ENCODE peak calls at places on chromosomes 11 and 22, in five cellular contexts. D is IMR-90, A is fibroblast of lung, O is SK-N-SH, F is body of pancreas. V is an unnamed sample.

GRCh38 chr11:4916581-4916980 is 2.6 kb downstream of the OR51G2 start:
- DNase-seq in A (no peak), O (no peak), F (no peak), D (no peak), V (no peak)

GRCh38 chr11:132632641-132633124 is 899.6 kb downstream of the OPCML start:
- DNase-seq in D (peak; percentile 99), A (peak; percentile 99), O (peak; percentile 39), F (no peak), V (peak; percentile 82)

GRCh38 chr11:130651266-130651855 is 202.9 kb downstream of the ADAMTS15 start:
- DNase-seq in A (no peak), D (no peak), F (no peak), O (no peak), V (no peak)

GRCh38 chr11:78397398-78397797 is 20.2 kb downstream of the GAB2 start:
- DNase-seq in D (no peak), O (no peak), F (no peak), A (no peak), V (no peak)

GRCh38 chr22:22521631-22522030 is 1.6 kb upstream of the ZNF280A start:
- DNase-seq in A (no peak), O (no peak), D (no peak), F (no peak), V (no peak)

GRCh38 chr11:134822930-134823329 is 410.9 kb upstream of the B3GAT1 start:
- DNase-seq in O (no peak), F (no peak), D (no peak), A (no peak), V (no peak)

GRCh38 chr11:27761356-27761755 is 61.1 kb upstream of the BDNF start:
- DNase-seq in D (no peak), F (no peak), O (no peak), A (no peak), V (no peak)

GRCh38 chr22:49825944-49826602 is 1.6 kb downstream of the BRD1 start:
- DNase-seq in O (no peak), D (peak; percentile 72), A (peak; percentile 48), F (no peak), V (peak; percentile 70)

GRCh38 chr22:27857441-27857840 is 55.9 kb upstream of the MN1 start:
- DNase-seq in A (peak; percentile 51), O (no peak), F (no peak), D (peak; percentile 72), V (peak; percentile 48)

GRCh38 chr11:24386551-24387404 is 110.1 kb upstream of the LUZP2 start:
- DNase-seq in F (no peak), A (peak; percentile 41), D (peak; percentile 68), O (peak; percentile 13), V (peak; percentile 38)

GRCh38 chr11:129593098-129593497 is 217.4 kb downstream of the BARX2 start:
- DNase-seq in F (no peak), O (no peak), D (no peak), A (no peak), V (no peak)

GRCh38 chr22:20247608-20248171 is 20.4 kb downstream of the RTN4R start:
- DNase-seq in O (no peak), D (no peak), F (no peak), A (no peak), V (no peak)

GRCh38 chr11:117861151-117862018 is 15.1 kb downstream of the FXYD6 start:
- DNase-seq in F (no peak), D (no peak), O (peak; percentile 74), A (no peak), V (peak; percentile 6)

GRCh38 chr22:26646158-26646557 is 11.2 kb upstream of the MIAT start:
- DNase-seq in A (peak; percentile 70), O (no peak), F (no peak), D (peak; percentile 55), V (peak; percentile 29)

GRCh38 chr11:69576069-69576782 is 64.7 kb upstream of the CCND1 start:
- DNase-seq in F (no peak), O (no peak), A (no peak), D (no peak), V (no peak)

GRCh38 chr22:50621948-50622722 is 5.8 kb downstream of the ARSA start:
- DNase-seq in D (no peak), O (peak; percentile 16), A (no peak), F (peak; percentile 44), V (no peak)

GRCh38 chr22:26461188-26461810 is 22.3 kb downstream of the HPS4 start:
- DNase-seq in F (peak; percentile 69), O (peak; percentile 84), A (no peak), D (peak; percentile 28), V (peak; percentile 50)

GRCh38 chr11:14418801-14419417 is 59.9 kb upstream of the RRAS2 start:
- DNase-seq in A (no peak), D (peak; percentile 25), O (peak; percentile 34), F (no peak), V (peak; percentile 45)

GRCh38 chr11:2853401-2853800 is 32.2 kb downstream of the CDKN1C start:
- DNase-seq in A (no peak), F (no peak), O (no peak), D (no peak), V (no peak)

GRCh38 chr11:130786987-130787688 is 129.1 kb downstream of the SNX19 start:
- DNase-seq in F (peak; percentile 42), O (no peak), D (peak; percentile 46), A (peak; percentile 57), V (no peak)

GRCh38 chr11:23570828-23571227 is 710.6 kb upstream of the CCDC179 start:
- DNase-seq in D (peak; percentile 36), A (peak; percentile 61), F (no peak), O (no peak), V (peak; percentile 17)

GRCh38 chr11:86067230-86068137 is 1.4 kb downstream of the PICALM start:
- DNase-seq in O (no peak), D (no peak), A (no peak), F (no peak), V (no peak)

GRCh38 chr11:20671856-20672546 is 2.6 kb downstream of the NELL1 start:
- DNase-seq in F (no peak), O (peak; percentile 67), A (no peak), D (no peak), V (no peak)

GRCh38 chr22:20777420-20778177 is 3.7 kb downstream of the SERPIND1 start:
- DNase-seq in F (no peak), O (no peak), A (peak; percentile 88), D (peak; percentile 94), V (peak; percentile 94)

GRCh38 chr11:112941096-112941495 is 20.1 kb upstream of the NCAM1 start:
- DNase-seq in F (no peak), D (no peak), A (no peak), O (no peak), V (no peak)

GRCh38 chr11:43518407-43519165 is 159.9 kb downstream of the TTC17 start:
- DNase-seq in F (no peak), D (peak; percentile 34), A (peak; percentile 30), O (no peak), V (peak; percentile 19)

DNA sequence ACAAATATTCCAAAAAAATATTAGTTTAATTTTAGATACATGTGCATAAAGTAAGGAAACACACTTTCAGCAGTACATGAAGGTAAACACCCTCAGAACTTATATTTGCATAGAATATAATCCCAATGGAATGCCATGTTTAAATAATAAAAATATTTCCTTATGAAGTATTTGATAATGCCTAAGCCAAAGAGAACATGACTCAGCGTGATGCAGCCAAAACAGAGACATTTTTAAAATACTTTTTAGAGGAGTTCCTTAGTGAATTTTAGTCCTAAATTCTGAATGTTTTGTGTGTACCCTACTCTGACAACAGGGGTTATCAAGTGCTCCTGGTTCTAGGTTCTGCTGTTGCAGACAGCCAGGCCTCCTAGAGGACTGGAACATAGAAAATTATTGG is 39.1 kb upstream of the POU2AF2 start:
- DNase-seq in F (no peak), O (no peak), A (peak; percentile 81), D (peak; percentile 81), V (peak; percentile 62)
- TF ChIP-seq CTCF in F (no peak), O (no peak), A (no peak), D (no peak), V (no peak)

GRCh38 chr11:71120346-71120963 is 131.9 kb downstream of the SHANK2 start:
- DNase-seq in A (no peak), O (no peak), F (peak; percentile 69), D (no peak), V (peak; percentile 11)

GRCh38 chr11:71119656-71120269 is 132.6 kb downstream of the SHANK2 start:
- DNase-seq in F (no peak), D (no peak), O (no peak), A (no peak), V (no peak)

GRCh38 chr11:71117311-71117710 is 135.1 kb downstream of the SHANK2 start:
- DNase-seq in F (no peak), D (no peak), O (no peak), A (no peak), V (no peak)

GRCh38 chr11:71116435-71117040 is 135.8 kb downstream of the SHANK2 start:
- DNase-seq in F (no peak), D (no peak), O (no peak), A (no peak), V (no peak)

DNA sequence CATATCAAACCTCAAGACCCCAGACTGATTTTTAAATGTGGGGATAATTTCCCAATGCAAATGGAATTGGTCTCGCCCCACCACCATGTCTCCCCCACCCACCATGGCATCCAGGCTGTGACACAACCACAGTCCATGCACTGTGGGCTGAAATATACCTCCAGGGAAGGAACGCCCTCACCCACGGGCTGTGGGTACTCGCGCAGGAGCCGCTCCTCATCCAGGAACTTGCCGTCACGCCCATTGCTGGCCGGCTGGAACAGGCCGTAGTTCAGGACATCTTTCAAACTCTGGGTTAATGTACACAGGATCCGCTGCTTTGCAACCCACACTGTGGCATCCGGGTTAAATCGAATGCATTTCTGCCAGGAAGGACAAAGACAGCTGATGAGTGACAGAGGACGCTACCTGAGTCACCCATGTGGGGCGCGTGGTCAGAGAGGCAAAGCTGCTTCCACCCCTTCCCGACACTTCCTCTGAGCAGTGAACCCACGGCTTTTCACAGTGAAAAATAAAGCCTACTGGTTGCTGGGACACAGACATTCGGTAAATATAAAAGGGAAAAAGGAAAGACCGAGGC is 133.6 kb downstream of the SHANK2 start:
- DNase-seq in A (no peak), O (no peak), F (no peak), D (no peak), V (no peak)
- H3K4me3 ChIP-seq in A (no peak overlapping the region), O (no peak overlapping the region), F (no peak overlapping the region), D (no peak overlapping the region), V (no peak overlapping the region)

DNA sequence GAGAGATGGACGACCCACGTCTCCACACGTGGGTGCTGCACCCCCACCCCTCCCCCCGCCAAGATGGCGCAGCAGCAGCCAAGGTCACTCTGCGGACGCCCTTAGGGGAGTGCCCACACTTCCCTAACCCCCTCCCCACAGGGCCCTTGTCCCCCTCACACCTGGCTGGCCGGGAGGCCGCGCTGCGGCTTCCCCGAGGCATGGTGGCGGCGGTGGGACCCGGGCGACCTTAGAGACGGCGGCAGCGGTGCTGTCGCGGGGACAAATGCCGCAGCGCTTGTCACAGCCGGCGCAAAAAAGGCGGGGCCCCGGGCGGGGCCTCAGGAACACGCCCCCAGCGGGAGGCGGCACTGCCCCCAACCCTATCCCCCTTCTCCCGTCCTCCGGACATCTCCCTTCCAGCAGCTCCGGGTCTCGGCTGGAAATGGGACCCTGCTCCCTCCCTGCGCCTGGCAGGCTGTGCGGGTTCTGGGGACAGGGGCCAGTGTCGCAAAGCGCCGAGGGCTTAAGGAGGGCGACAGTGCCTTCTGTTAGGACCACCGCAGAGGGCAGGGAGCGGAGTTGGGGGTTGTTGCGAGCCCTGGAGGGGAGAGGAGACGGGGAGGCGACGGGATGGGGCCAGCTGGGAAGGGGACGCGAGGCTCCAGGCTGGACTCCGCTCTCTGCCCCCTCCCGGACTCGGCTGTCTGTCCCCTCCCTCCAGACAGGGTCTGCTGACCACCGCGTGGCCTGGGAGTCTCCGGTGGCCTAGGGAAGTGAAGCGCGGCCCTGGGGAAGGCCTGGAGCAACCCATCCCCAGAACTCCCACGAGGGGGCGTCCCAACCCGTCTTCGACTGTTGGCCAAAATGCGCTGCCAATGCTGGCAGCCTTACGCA is at the start of gene CHCHD10:
- DNase-seq in A (peak; percentile 53), D (peak; percentile 50), F (peak; percentile 84), O (peak; percentile 96), V (peak; percentile 74)
- TF ChIP-seq CTCF in A (peak; percentile 63), D (peak; percentile 75), F (peak; percentile 73), O (peak; percentile 79), V (peak; percentile 71)

GRCh38 chr11:45333506-45333971 is 47.4 kb upstream of the SYT13 start:
- DNase-seq in D (peak; percentile 65), F (peak; percentile 67), A (peak; percentile 24), O (peak; percentile 29), V (peak; percentile 56)
- H3K4me3 ChIP-seq in D (no peak overlapping the region), F (no peak overlapping the region), A (peak overlapping the region; percentile 38), O (no peak overlapping the region), V (no peak overlapping the region)